ENCODE peak calls at places on chromosome 1, in nine cellular contexts. Z is tibial nerve, B is heart left ventricle, V is right atrium auricular region, D is upper lobe of right lung, H is GM23338, X is IMR-90, O is fibroblast of lung, U is GM12878. A is an unnamed sample.

GRCh38 chr1:157136133-157136532 is 2.1 kb downstream of the ETV3 start:
- DNase-seq in D (no peak), V (no peak), U (no peak), H (no peak), O (no peak), Z (no peak), B (no peak), X (no peak), A (no peak)

GRCh38 chr1:54105736-54106269 is 47.0 kb downstream of the CDCP2 start:
- DNase-seq in V (no peak), Z (no peak), B (no peak), D (no peak), X (no peak), U (no peak), H (no peak), O (peak; percentile 25), A (no peak)

GRCh38 chr1:248755505-248755904 is at the start of gene LYPD8:
- DNase-seq in B (no peak), V (no peak), Z (no peak), H (no peak), O (no peak), D (peak; percentile 51), X (no peak), U (no peak), A (no peak)

GRCh38 chr1:183472488-183473285 is at the start of gene SMG7:
- DNase-seq in B (peak; percentile 82), D (peak; percentile 84), H (peak; percentile 65), Z (peak; percentile 16), U (no peak), V (no peak), O (no peak), X (peak; percentile 12), A (peak; percentile 60)

GRCh38 chr1:70891444-70891843 is 156.2 kb downstream of the PTGER3 start:
- DNase-seq in Z (no peak), H (no peak), V (no peak), D (no peak), O (no peak), B (no peak), U (no peak), X (no peak), A (no peak)

GRCh38 chr1:50369830-50370229 is 53.4 kb downstream of the DMRTA2 start:
- DNase-seq in D (no peak), H (peak; percentile 63), V (no peak), B (no peak), Z (no peak), U (no peak), O (no peak), X (no peak), A (no peak)

GRCh38 chr1:89148259-89148658 is 22.3 kb upstream of the GBP2 start:
- DNase-seq in H (no peak), D (no peak), O (no peak), X (no peak), B (no peak), U (no peak), V (no peak), Z (no peak), A (no peak)

GRCh38 chr1:3654549-3655281 is 2.4 kb downstream of the TP73 start:
- DNase-seq in D (peak; percentile 37), O (no peak), U (no peak), V (no peak), H (no peak), B (no peak), X (no peak), Z (no peak), A (no peak)

GRCh38 chr1:202274611-202275010 is 67.1 kb downstream of the UBE2T start:
- DNase-seq in D (no peak), X (peak; percentile 12), V (no peak), H (peak; percentile 54), Z (no peak), U (no peak), B (no peak), O (no peak), A (no peak)

GRCh38 chr1:91073299-91073698 is 51.5 kb upstream of the ZNF644 start:
- DNase-seq in D (no peak), V (no peak), H (no peak), X (no peak), O (no peak), B (no peak), U (no peak), Z (no peak), A (no peak)

GRCh38 chr1:228082260-228082974 is at the start of gene ARF1:
- DNase-seq in O (peak; percentile 92), X (peak; percentile 92), V (peak; percentile 90), U (peak; percentile 60), D (peak; percentile 96), Z (peak; percentile 79), B (peak; percentile 96), H (peak; percentile 94), A (peak; percentile 96)

GRCh38 chr1:228083871-228084278 is 1.4 kb downstream of the ARF1 start:
- DNase-seq in H (no peak), U (no peak), V (no peak), O (peak; percentile 25), B (peak; percentile 62), X (peak; percentile 22), Z (no peak), D (peak; percentile 73), A (peak; percentile 34)

GRCh38 chr1:228081578-228082259 is 789 bp upstream of the ARF1 start:
- DNase-seq in U (no peak), H (peak; percentile 60), B (peak; percentile 62), D (peak; percentile 65), Z (no peak), V (no peak), X (no peak), O (no peak), A (peak; percentile 19)

GRCh38 chr1:228084325-228084724 is 1.8 kb downstream of the ARF1 start:
- DNase-seq in B (no peak), H (no peak), D (no peak), O (peak; percentile 81), X (peak; percentile 84), Z (no peak), U (no peak), V (no peak), A (peak; percentile 7)

DNA sequence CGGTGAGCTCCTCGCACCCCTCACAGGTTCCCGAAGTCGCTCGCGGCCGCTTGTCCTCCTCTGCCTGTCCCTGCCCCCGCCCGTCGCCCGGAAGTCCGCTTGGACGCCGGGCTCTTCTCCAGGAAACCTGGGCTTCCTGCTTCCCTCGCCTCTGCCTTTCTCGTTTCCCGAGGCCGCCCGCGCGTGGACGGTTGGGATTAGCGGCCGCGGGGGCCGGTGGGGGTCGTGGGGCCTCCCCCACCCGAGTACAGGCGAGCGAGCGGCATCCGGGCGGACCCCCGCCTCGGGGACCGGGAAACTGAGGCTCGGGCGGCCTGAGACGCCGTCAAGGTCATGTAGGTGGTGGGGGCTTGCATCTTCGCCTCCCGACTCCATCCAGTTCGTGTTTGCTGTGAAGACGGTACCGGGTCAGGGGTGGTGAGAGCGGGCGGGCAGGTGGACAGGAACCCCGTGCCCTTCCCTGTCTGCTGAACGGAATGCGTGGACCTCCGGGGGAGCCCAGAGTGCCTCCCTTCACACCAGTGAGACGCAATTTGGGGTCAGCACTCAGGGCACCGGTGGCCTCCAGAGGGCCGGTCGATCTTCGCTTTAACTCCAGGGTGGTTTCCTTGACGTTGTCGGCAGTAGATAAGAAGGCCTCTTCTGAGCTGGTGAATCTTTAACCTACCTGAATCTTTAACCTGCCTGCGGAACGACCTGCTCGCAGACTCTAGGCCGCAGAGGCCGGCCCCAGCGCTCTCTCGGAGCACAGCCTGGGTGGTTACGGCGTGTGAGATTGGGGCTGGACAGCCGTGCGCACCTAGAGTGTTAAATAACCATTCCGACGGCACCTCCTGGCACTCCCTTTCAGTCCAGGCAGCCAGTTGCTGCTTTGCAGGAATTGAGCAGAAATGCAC is 715 bp downstream of the ARF1 start:
- DNase-seq in Z (peak; percentile 37), O (peak; percentile 40), U (no peak), H (peak; percentile 40), D (peak; percentile 87), V (no peak), X (peak; percentile 29), B (peak; percentile 87), A (peak; percentile 86)
- H3K4me1 ChIP-seq in Z (peaks cover 54% of the 10 kb centered on the region), O (peaks cover 21% of the 10 kb centered on the region), U (peaks cover 40% of the 10 kb centered on the region), H (peaks cover 28% of the 10 kb centered on the region), D (peaks cover 56% of the 10 kb centered on the region), V (no peaks in the 10 kb centered on the region), X (peaks cover 27% of the 10 kb centered on the region), B (peaks cover 58% of the 10 kb centered on the region), A (peaks cover 51% of the 10 kb centered on the region)

GRCh38 chr1:20643080-20643479 is 9.8 kb downstream of the PINK1 start:
- DNase-seq in H (no peak), B (no peak), Z (no peak), D (no peak), U (no peak), O (no peak), V (no peak), X (no peak), A (no peak)

GRCh38 chr1:20644416-20644815 is 11.2 kb downstream of the PINK1 start:
- DNase-seq in U (no peak), B (no peak), O (no peak), Z (no peak), X (no peak), D (no peak), V (no peak), H (no peak), A (no peak)

GRCh38 chr1:20636785-20637347 is 3.6 kb downstream of the PINK1 start:
- DNase-seq in X (no peak), H (no peak), B (no peak), U (no peak), V (no peak), Z (no peak), O (no peak), D (no peak), A (no peak)

GRCh38 chr1:20641986-20642385 is 8.7 kb downstream of the PINK1 start:
- DNase-seq in B (no peak), Z (no peak), O (no peak), U (no peak), X (no peak), H (no peak), D (no peak), V (no peak), A (no peak)

GRCh38 chr1:20640183-20640597 is 6.9 kb downstream of the PINK1 start:
- DNase-seq in Z (no peak), D (no peak), U (peak; percentile 11), X (peak; percentile 54), O (peak; percentile 69), V (no peak), B (no peak), H (peak; percentile 81), A (no peak)
- TF ChIP-seq CTCF in Z (peak; percentile 68), D (peak; percentile 77), U (peak; percentile 77), X (peak; percentile 82), O (peak; percentile 80), V (peak; percentile 86), B (peak; percentile 81), H (peak; percentile 92), A (peak; percentile 74)

GRCh38 chr1:23420778-23421177 is 3.8 kb downstream of the TCEA3 start:
- DNase-seq in X (no peak), O (no peak), D (no peak), V (no peak), H (no peak), B (no peak), Z (no peak), U (no peak), A (peak; percentile 74)
- H3K4me1 ChIP-seq in X (peaks cover 16% of the 10 kb centered on the region), O (peaks cover 11% of the 10 kb centered on the region), D (peaks cover 23% of the 10 kb centered on the region), V (no peaks in the 10 kb centered on the region), H (peaks cover 4% of the 10 kb centered on the region), B (peaks cover 34% of the 10 kb centered on the region), Z (peaks cover 27% of the 10 kb centered on the region), U (no peaks in the 10 kb centered on the region), A (peaks cover 50% of the 10 kb centered on the region)

DNA sequence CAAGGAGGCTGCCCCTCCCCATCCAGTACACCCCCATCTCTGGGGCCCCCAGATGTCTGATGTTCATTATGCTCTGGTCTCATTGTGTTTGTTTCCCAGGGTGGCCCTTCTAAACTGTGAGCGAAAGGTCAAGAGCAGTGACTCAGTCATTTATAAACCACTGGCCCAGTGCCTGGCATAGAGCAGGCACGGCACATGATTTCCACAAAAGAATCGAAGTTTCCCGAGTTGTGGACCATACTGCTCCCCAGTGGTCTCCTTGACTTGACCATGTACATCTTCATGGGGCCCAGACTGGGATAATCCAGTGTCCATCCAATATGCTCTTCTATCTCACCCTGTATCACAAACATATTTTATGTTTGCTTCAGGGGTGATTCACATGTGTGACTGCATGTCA is 153.3 kb downstream of the NR5A2 start:
- DNase-seq in D (no peak), Z (no peak), U (no peak), B (no peak), X (peak; percentile 59), V (no peak), H (no peak), O (peak; percentile 80), A (no peak)
- TF ChIP-seq CTCF in D (no peak), Z (no peak), U (no peak), B (peak; percentile 14), X (peak; percentile 16), V (no peak), H (no peak), O (peak; percentile 29), A (no peak)